ENCODE peak calls at places on chromosomes 2 and 18, in eight cellular contexts. J is activated CD4-positive, alpha-beta memory T cell treated with anti-CD3 and anti-CD28 coated beads for 36 hours; E is NB4; D is smooth muscle cell of the brain vasculature; C is lung; G is NCI-H345; V is ecto neural progenitor cell; Z is lower leg skin. T is an unnamed sample.
A peak's percentile ranks its signal among the peaks of the same experiment; 100 is the strongest.

GRCh38 chr2:114714316-114714715 is 271.9 kb downstream of the DPP10 start:
- DNase-seq in J (no peak), E (no peak), D (no peak), C (no peak), G (no peak), V (no peak), Z (no peak), T (no peak)

GRCh38 chr2:123363076-123363475 is 662.0 kb upstream of the CNTNAP5 start:
- DNase-seq in J (no peak), E (no peak), D (no peak), C (no peak), G (no peak), V (no peak), Z (no peak), T (no peak)

GRCh38 chr2:69012310-69013122 is 463 bp upstream of the ANTXR1 start:
- DNase-seq in J (peak; percentile 44), E (peak; percentile 56), D (peak; percentile 35), C (peak; percentile 67), G (peak; percentile 59), V (no peak), Z (peak; percentile 58), T (peak; percentile 69)

GRCh38 chr2:201448701-201449100 is 2.6 kb downstream of the TRAK2 start:
- DNase-seq in J (peak; percentile 53), E (no peak), D (no peak), C (no peak), G (no peak), V (no peak), Z (no peak), T (peak; percentile 43)

GRCh38 chr2:196244516-196244915 is 73.1 kb upstream of the STK17B start:
- DNase-seq in J (no peak), E (no peak), D (no peak), C (no peak), G (no peak), V (no peak), Z (no peak), T (no peak)

GRCh38 chr2:128284841-128285240 is 33.8 kb downstream of the HS6ST1 start:
- DNase-seq in J (no peak), E (no peak), D (no peak), C (no peak), G (no peak), V (no peak), Z (no peak), T (no peak)

GRCh38 chr2:98915751-98916358 is 20.2 kb downstream of the CRACDL start:
- DNase-seq in J (no peak), E (no peak), D (no peak), C (no peak), G (no peak), V (no peak), Z (no peak), T (no peak)

GRCh38 chr18:25862881-25863600 is 227.4 kb downstream of the SS18 start:
- DNase-seq in J (no peak), E (no peak), D (no peak), C (no peak), G (no peak), V (no peak), Z (no peak), T (no peak)

GRCh38 chr2:160140001-160140400 is 60.1 kb downstream of the ITGB6 start:
- DNase-seq in J (no peak), E (no peak), D (no peak), C (no peak), G (no peak), V (no peak), Z (no peak), T (no peak)

GRCh38 chr2:116211719-116212118 is 1602.8 kb upstream of the DDX18 start:
- DNase-seq in J (no peak), E (no peak), D (no peak), C (no peak), G (no peak), V (no peak), Z (no peak), T (no peak)

GRCh38 chr18:21830533-21830932 is 89.9 kb downstream of the MIB1 start:
- DNase-seq in J (no peak), E (no peak), D (no peak), C (no peak), G (no peak), V (no peak), Z (no peak), T (no peak)

GRCh38 chr2:231521443-231521842 is 8.8 kb downstream of the NMUR1 start:
- DNase-seq in J (no peak), E (peak; percentile 54), D (no peak), C (no peak), G (no peak), V (no peak), Z (no peak), T (no peak)

GRCh38 chr2:157526070-157526469 is 82.2 kb upstream of the CYTIP start:
- DNase-seq in J (no peak), E (no peak), D (no peak), C (no peak), G (no peak), V (no peak), Z (no peak), T (no peak)